ENCODE peak calls at places on chromosomes 1 and 21, in seven cellular contexts. One of them, this sample, is unnamed.

GRCh38 chr1:70504821-70505193 is 93.7 kb downstream of the CTH start:
- DNase-seq in astrocyte of the spinal cord: peak
- DNase-seq in BJ: peak
- DNase-seq in brain microvascular endothelial cell: peak
- DNase-seq in adrenal gland: no peak
- DNase-seq in epithelial cell of esophagus: no peak
- DNase-seq in body of pancreas: peak
- DNase-seq in this sample: peak

GRCh38 chr1:116853680-116854191 is 56.0 kb upstream of the PTGFRN start:
- DNase-seq in astrocyte of the spinal cord: peak
- DNase-seq in BJ: no peak
- DNase-seq in brain microvascular endothelial cell: peak
- DNase-seq in adrenal gland: peak
- DNase-seq in epithelial cell of esophagus: peak
- DNase-seq in body of pancreas: peak
- DNase-seq in this sample: peak

GRCh38 chr1:185479781-185480180 is 162.7 kb upstream of the IVNS1ABP start:
- DNase-seq in astrocyte of the spinal cord: no peak
- DNase-seq in BJ: no peak
- DNase-seq in brain microvascular endothelial cell: no peak
- DNase-seq in adrenal gland: no peak
- DNase-seq in epithelial cell of esophagus: no peak
- DNase-seq in body of pancreas: no peak
- DNase-seq in this sample: no peak

GRCh38 chr1:68495968-68496679 is 758 bp downstream of the DEPDC1 start:
- DNase-seq in astrocyte of the spinal cord: no peak
- DNase-seq in BJ: no peak
- DNase-seq in brain microvascular endothelial cell: peak
- DNase-seq in adrenal gland: no peak
- DNase-seq in epithelial cell of esophagus: peak
- DNase-seq in body of pancreas: no peak
- DNase-seq in this sample: no peak

GRCh38 chr1:67347688-67348472 is 40.2 kb downstream of the IL12RB2 start:
- DNase-seq in astrocyte of the spinal cord: peak
- DNase-seq in BJ: peak
- DNase-seq in brain microvascular endothelial cell: peak
- DNase-seq in adrenal gland: no peak
- DNase-seq in epithelial cell of esophagus: peak
- DNase-seq in body of pancreas: peak
- DNase-seq in this sample: peak

GRCh38 chr1:155134858-155135415 is 715 bp upstream of the SLC50A1 start:
- DNase-seq in astrocyte of the spinal cord: peak
- DNase-seq in BJ: peak
- DNase-seq in brain microvascular endothelial cell: peak
- DNase-seq in adrenal gland: peak
- DNase-seq in epithelial cell of esophagus: peak
- DNase-seq in body of pancreas: peak
- DNase-seq in this sample: peak

GRCh38 chr1:2179283-2180013 is 15.1 kb downstream of the FAAP20 start:
- DNase-seq in astrocyte of the spinal cord: no peak
- DNase-seq in BJ: no peak
- DNase-seq in brain microvascular endothelial cell: no peak
- DNase-seq in adrenal gland: no peak
- DNase-seq in epithelial cell of esophagus: no peak
- DNase-seq in body of pancreas: no peak
- DNase-seq in this sample: no peak

GRCh38 chr1:201146626-201147390 is 7.5 kb downstream of the TMEM9 start:
- DNase-seq in astrocyte of the spinal cord: no peak
- DNase-seq in BJ: no peak
- DNase-seq in brain microvascular endothelial cell: no peak
- DNase-seq in adrenal gland: no peak
- DNase-seq in epithelial cell of esophagus: no peak
- DNase-seq in body of pancreas: no peak
- DNase-seq in this sample: no peak

GRCh38 chr1:33002006-33002405 is 34.7 kb downstream of the AK2 start:
- DNase-seq in astrocyte of the spinal cord: no peak
- DNase-seq in BJ: no peak
- DNase-seq in brain microvascular endothelial cell: no peak
- DNase-seq in adrenal gland: no peak
- DNase-seq in epithelial cell of esophagus: no peak
- DNase-seq in body of pancreas: no peak
- DNase-seq in this sample: no peak

GRCh38 chr1:3222042-3222692 is 153.2 kb downstream of the PRDM16 start:
- DNase-seq in astrocyte of the spinal cord: no peak
- DNase-seq in BJ: no peak
- DNase-seq in brain microvascular endothelial cell: no peak
- DNase-seq in adrenal gland: no peak
- DNase-seq in epithelial cell of esophagus: no peak
- DNase-seq in body of pancreas: peak
- DNase-seq in this sample: no peak

GRCh38 chr1:200673952-200674823 is 4.5 kb upstream of the DDX59 start:
- DNase-seq in astrocyte of the spinal cord: no peak
- DNase-seq in BJ: no peak
- DNase-seq in brain microvascular endothelial cell: no peak
- DNase-seq in adrenal gland: no peak
- DNase-seq in epithelial cell of esophagus: peak
- DNase-seq in body of pancreas: no peak
- DNase-seq in this sample: no peak

GRCh38 chr1:231527586-231528174 is 789 bp upstream of the TSNAX start:
- DNase-seq in astrocyte of the spinal cord: no peak
- DNase-seq in BJ: no peak
- DNase-seq in brain microvascular endothelial cell: no peak
- DNase-seq in adrenal gland: no peak
- DNase-seq in epithelial cell of esophagus: no peak
- DNase-seq in body of pancreas: no peak
- DNase-seq in this sample: no peak

GRCh38 chr1:164796916-164797315 is 237.9 kb downstream of the PBX1 start:
- DNase-seq in astrocyte of the spinal cord: no peak
- DNase-seq in BJ: no peak
- DNase-seq in brain microvascular endothelial cell: no peak
- DNase-seq in adrenal gland: no peak
- DNase-seq in epithelial cell of esophagus: no peak
- DNase-seq in body of pancreas: no peak
- DNase-seq in this sample: no peak

GRCh38 chr21:42455196-42455595 is 40.8 kb downstream of the RSPH1 start:
- DNase-seq in astrocyte of the spinal cord: no peak
- DNase-seq in BJ: no peak
- DNase-seq in brain microvascular endothelial cell: no peak
- DNase-seq in adrenal gland: no peak
- DNase-seq in epithelial cell of esophagus: peak
- DNase-seq in body of pancreas: no peak
- DNase-seq in this sample: no peak

GRCh38 chr1:94225845-94226244 is 11.5 kb downstream of the ARHGAP29 start:
- DNase-seq in astrocyte of the spinal cord: no peak
- DNase-seq in BJ: no peak
- DNase-seq in brain microvascular endothelial cell: no peak
- DNase-seq in adrenal gland: no peak
- DNase-seq in epithelial cell of esophagus: no peak
- DNase-seq in body of pancreas: no peak
- DNase-seq in this sample: no peak

GRCh38 chr1:85199667-85200366 is 999 bp downstream of the SYDE2 start:
- DNase-seq in astrocyte of the spinal cord: peak
- DNase-seq in BJ: no peak
- DNase-seq in brain microvascular endothelial cell: no peak
- DNase-seq in adrenal gland: no peak
- DNase-seq in epithelial cell of esophagus: peak
- DNase-seq in body of pancreas: peak
- DNase-seq in this sample: no peak

GRCh38 chr1:71093938-71094337 is 13.1 kb upstream of the ZRANB2 start:
- DNase-seq in astrocyte of the spinal cord: peak
- DNase-seq in BJ: no peak
- DNase-seq in brain microvascular endothelial cell: no peak
- DNase-seq in adrenal gland: no peak
- DNase-seq in epithelial cell of esophagus: peak
- DNase-seq in body of pancreas: no peak
- DNase-seq in this sample: peak

GRCh38 chr1:87473203-87473661 is 144.6 kb downstream of the LMO4 start:
- DNase-seq in astrocyte of the spinal cord: no peak
- DNase-seq in BJ: no peak
- DNase-seq in brain microvascular endothelial cell: no peak
- DNase-seq in adrenal gland: no peak
- DNase-seq in epithelial cell of esophagus: peak
- DNase-seq in body of pancreas: no peak
- DNase-seq in this sample: no peak

GRCh38 chr1:212749924-212750535 is 41.5 kb downstream of the NSL1 start:
- DNase-seq in astrocyte of the spinal cord: peak
- DNase-seq in BJ: no peak
- DNase-seq in brain microvascular endothelial cell: peak
- DNase-seq in adrenal gland: no peak
- DNase-seq in epithelial cell of esophagus: peak
- DNase-seq in body of pancreas: no peak
- DNase-seq in this sample: peak

GRCh38 chr1:29639156-29639736 is 402.9 kb downstream of the PTPRU start:
- DNase-seq in astrocyte of the spinal cord: no peak
- DNase-seq in BJ: no peak
- DNase-seq in brain microvascular endothelial cell: no peak
- DNase-seq in adrenal gland: no peak
- DNase-seq in epithelial cell of esophagus: peak
- DNase-seq in body of pancreas: no peak
- DNase-seq in this sample: no peak

DNA sequence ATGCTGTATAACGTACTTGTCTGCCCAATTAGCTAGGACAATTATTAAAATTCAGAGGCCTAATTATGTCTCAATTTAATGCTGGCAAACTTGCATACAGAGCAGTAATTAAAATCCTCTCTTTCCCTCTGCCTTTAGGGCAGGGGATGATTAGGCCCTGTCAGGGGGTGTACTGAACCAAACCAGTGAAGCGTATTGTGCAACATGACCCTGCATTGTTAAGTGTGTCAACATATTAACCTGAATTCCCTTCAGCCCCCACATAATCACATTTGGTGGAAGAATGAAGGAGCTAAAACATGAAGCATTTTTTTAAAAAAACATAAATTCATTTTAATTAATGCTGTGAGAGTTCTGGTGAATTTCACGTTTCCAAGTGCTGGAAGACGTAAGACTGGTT is 137.5 kb upstream of the BARHL2 start:
- DNase-seq in astrocyte of the spinal cord: no peak
- DNase-seq in BJ: no peak
- DNase-seq in brain microvascular endothelial cell: no peak
- DNase-seq in adrenal gland: no peak
- DNase-seq in epithelial cell of esophagus: no peak
- DNase-seq in body of pancreas: no peak
- DNase-seq in this sample: no peak
- TF ChIP-seq CTCF in astrocyte of the spinal cord: no peak
- TF ChIP-seq CTCF in BJ: no peak
- TF ChIP-seq CTCF in brain microvascular endothelial cell: no peak
- TF ChIP-seq CTCF in adrenal gland: no peak
- TF ChIP-seq CTCF in epithelial cell of esophagus: no peak
- TF ChIP-seq CTCF in body of pancreas: no peak
- TF ChIP-seq CTCF in this sample: no peak

GRCh38 chr1:59674605-59675004 is 140.1 kb upstream of the HOOK1 start:
- DNase-seq in astrocyte of the spinal cord: no peak
- DNase-seq in BJ: no peak
- DNase-seq in brain microvascular endothelial cell: no peak
- DNase-seq in adrenal gland: peak
- DNase-seq in epithelial cell of esophagus: peak
- DNase-seq in body of pancreas: no peak
- DNase-seq in this sample: peak

GRCh38 chr1:59678809-59679228 is 135.9 kb upstream of the HOOK1 start:
- DNase-seq in astrocyte of the spinal cord: peak
- DNase-seq in BJ: peak
- DNase-seq in brain microvascular endothelial cell: peak
- DNase-seq in adrenal gland: no peak
- DNase-seq in epithelial cell of esophagus: peak
- DNase-seq in body of pancreas: no peak
- DNase-seq in this sample: peak

GRCh38 chr1:59680044-59680443 is 134.7 kb upstream of the HOOK1 start:
- DNase-seq in astrocyte of the spinal cord: no peak
- DNase-seq in BJ: no peak
- DNase-seq in brain microvascular endothelial cell: no peak
- DNase-seq in adrenal gland: no peak
- DNase-seq in epithelial cell of esophagus: no peak
- DNase-seq in body of pancreas: no peak
- DNase-seq in this sample: no peak

GRCh38 chr1:59682405-59683080 is 132.2 kb upstream of the HOOK1 start:
- DNase-seq in astrocyte of the spinal cord: peak
- DNase-seq in BJ: no peak
- DNase-seq in brain microvascular endothelial cell: peak
- DNase-seq in adrenal gland: no peak
- DNase-seq in epithelial cell of esophagus: no peak
- DNase-seq in body of pancreas: no peak
- DNase-seq in this sample: peak

GRCh38 chr1:59678065-59678808 is 136.5 kb upstream of the HOOK1 start:
- DNase-seq in astrocyte of the spinal cord: peak
- DNase-seq in BJ: no peak
- DNase-seq in brain microvascular endothelial cell: peak
- DNase-seq in adrenal gland: no peak
- DNase-seq in epithelial cell of esophagus: no peak
- DNase-seq in body of pancreas: no peak
- DNase-seq in this sample: no peak
- H3K4me3 ChIP-seq in astrocyte of the spinal cord: no peak
- H3K4me3 ChIP-seq in BJ: no peak
- H3K4me3 ChIP-seq in brain microvascular endothelial cell: no peak
- H3K4me3 ChIP-seq in adrenal gland: no peak
- H3K4me3 ChIP-seq in epithelial cell of esophagus: no peak
- H3K4me3 ChIP-seq in body of pancreas: no peak
- H3K4me3 ChIP-seq in this sample: no peak

DNA sequence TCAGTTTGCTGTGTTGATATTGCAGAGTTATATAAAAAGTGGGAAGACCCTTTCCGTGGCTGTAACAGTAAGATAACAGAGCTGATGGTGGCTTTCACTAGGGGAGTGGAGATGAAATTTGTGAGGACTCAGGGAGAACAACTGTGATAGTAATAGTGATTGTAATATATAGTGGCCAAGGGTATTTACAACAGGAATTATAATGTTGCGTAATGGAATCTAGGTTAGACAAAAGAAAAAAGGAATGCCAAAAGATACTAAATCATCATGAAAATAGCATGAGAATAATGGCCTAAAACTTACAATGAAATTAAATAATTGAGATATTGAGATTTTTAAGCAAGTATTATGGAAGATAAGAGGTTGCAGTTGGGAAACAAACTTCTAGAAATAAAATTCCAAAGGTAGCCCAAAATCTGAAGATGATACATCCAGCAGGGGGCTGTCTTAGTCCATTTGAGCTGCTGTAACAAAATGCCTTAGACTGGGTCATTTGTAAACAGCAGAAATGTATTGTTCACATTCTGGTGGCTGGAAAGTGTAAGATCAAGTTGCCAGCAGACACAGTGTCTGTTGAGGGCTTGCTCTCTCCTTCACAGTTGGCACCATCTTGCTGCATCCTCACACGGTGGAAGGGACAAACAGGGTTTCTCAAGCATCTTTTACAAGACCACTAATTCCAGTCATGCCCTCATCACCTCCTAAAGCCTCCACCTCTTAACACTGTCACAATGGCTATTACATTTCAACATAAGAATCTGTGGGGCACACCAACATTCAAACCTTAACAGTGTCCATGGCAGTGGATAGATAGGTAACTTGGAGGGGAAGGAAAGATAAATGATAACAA is 711.2 kb downstream of the MRPL39 start:
- DNase-seq in astrocyte of the spinal cord: peak
- DNase-seq in BJ: no peak
- DNase-seq in brain microvascular endothelial cell: no peak
- DNase-seq in adrenal gland: peak
- DNase-seq in epithelial cell of esophagus: no peak
- DNase-seq in body of pancreas: no peak
- DNase-seq in this sample: peak
- TF ChIP-seq CTCF in astrocyte of the spinal cord: peak
- TF ChIP-seq CTCF in BJ: no peak
- TF ChIP-seq CTCF in brain microvascular endothelial cell: peak
- TF ChIP-seq CTCF in adrenal gland: peak
- TF ChIP-seq CTCF in epithelial cell of esophagus: peak
- TF ChIP-seq CTCF in body of pancreas: no peak
- TF ChIP-seq CTCF in this sample: peak

GRCh38 chr21:46643379-46644177 is 8.1 kb downstream of the PRMT2 start:
- DNase-seq in astrocyte of the spinal cord: no peak
- DNase-seq in BJ: no peak
- DNase-seq in brain microvascular endothelial cell: no peak
- DNase-seq in adrenal gland: no peak
- DNase-seq in epithelial cell of esophagus: no peak
- DNase-seq in body of pancreas: no peak
- DNase-seq in this sample: no peak
- H3K4me3 ChIP-seq in astrocyte of the spinal cord: no peak
- H3K4me3 ChIP-seq in BJ: no peak
- H3K4me3 ChIP-seq in brain microvascular endothelial cell: no peak
- H3K4me3 ChIP-seq in adrenal gland: no peak
- H3K4me3 ChIP-seq in epithelial cell of esophagus: no peak
- H3K4me3 ChIP-seq in body of pancreas: no peak
- H3K4me3 ChIP-seq in this sample: no peak

This sample was measured in fibroblast of mammary gland.